ENCODE peak calls at places on chromosomes 11 and 22, in ten cellular contexts. N is RWPE2; O is GM12878; Y is mucosa of descending colon; C is vagina; M is CD8-positive, alpha-beta T cell; K is neural progenitor cell; D is body of pancreas; X is kidney; H is neuronal stem cell. G is an unnamed sample.

GRCh38 chr11:126748097-126748756 is 252.3 kb downstream of the KIRREL3 start:
- DNase-seq in K (no peak), C (no peak), Y (no peak), O (no peak), H (no peak), D (peak; percentile 37), X (no peak), M (no peak), N (no peak), G (no peak)

GRCh38 chr11:58133329-58134076 is 8.2 kb upstream of the OR9I1 start:
- DNase-seq in K (no peak), H (no peak), Y (peak; percentile 4), N (no peak), C (no peak), M (no peak), D (no peak), X (no peak), O (no peak), G (no peak)

GRCh38 chr11:67312187-67313021 is 9.1 kb downstream of the SSH3 start:
- DNase-seq in N (peak; percentile 96), C (peak; percentile 95), X (peak; percentile 73), D (peak; percentile 38), Y (peak; percentile 85), M (peak; percentile 10), O (no peak), K (no peak), H (no peak), G (peak; percentile 33)

GRCh38 chr22:38755155-38755910 is 465 bp downstream of the SUN2 start:
- DNase-seq in N (no peak), D (peak; percentile 97), Y (peak; percentile 91), M (no peak), H (peak; percentile 69), K (peak; percentile 91), X (peak; percentile 99), C (peak; percentile 93), O (no peak), G (peak; percentile 96)

GRCh38 chr11:109426442-109426841 is 4.5 kb downstream of the C11orf87 start:
- DNase-seq in Y (no peak), M (no peak), C (no peak), X (no peak), O (no peak), D (no peak), H (no peak), K (peak; percentile 23), N (no peak), G (no peak)

GRCh38 chr11:102306048-102306575 is 11.2 kb upstream of the BIRC3 start:
- DNase-seq in D (peak; percentile 46), M (no peak), Y (peak; percentile 70), X (peak; percentile 86), K (no peak), C (no peak), N (peak; percentile 97), O (no peak), H (no peak), G (no peak)

GRCh38 chr11:132520199-132520598 is 1012.1 kb downstream of the OPCML start:
- DNase-seq in Y (no peak), N (no peak), D (no peak), M (no peak), X (no peak), H (no peak), O (no peak), K (no peak), C (no peak), G (no peak)

GRCh38 chr11:59206635-59207034 is 6.1 kb downstream of the MPEG1 start:
- DNase-seq in M (no peak), Y (peak; percentile 74), D (peak; percentile 60), O (no peak), K (peak; percentile 66), X (no peak), H (no peak), N (no peak), C (no peak), G (peak; percentile 29)

GRCh38 chr11:44751066-44751465 is 24.3 kb downstream of the TSPAN18 start:
- DNase-seq in N (no peak), C (no peak), K (no peak), D (no peak), X (no peak), O (no peak), Y (no peak), H (no peak), M (no peak), G (no peak)

GRCh38 chr11:6474423-6474792 is 667 bp upstream of the TRIM3 start:
- DNase-seq in H (no peak), X (no peak), N (no peak), D (no peak), C (no peak), Y (no peak), O (no peak), K (no peak), M (no peak), G (no peak)

GRCh38 chr11:116078101-116078561 is 573.9 kb upstream of the CADM1 start:
- DNase-seq in H (peak; percentile 27), D (no peak), X (no peak), Y (no peak), M (no peak), C (no peak), N (no peak), O (no peak), K (peak; percentile 80), G (no peak)

GRCh38 chr22:50528682-50529415 is 963 bp downstream of the TYMP start:
- DNase-seq in O (no peak), Y (peak; percentile 57), D (no peak), H (no peak), M (no peak), K (no peak), X (no peak), N (no peak), C (no peak), G (no peak)

GRCh38 chr22:38462960-38463784 is 4.7 kb upstream of the KDELR3 start:
- DNase-seq in Y (no peak), X (peak; percentile 86), C (no peak), M (no peak), O (no peak), D (peak; percentile 32), H (no peak), N (no peak), K (peak; percentile 80), G (peak; percentile 69)

GRCh38 chr11:119106564-119107537 is at the start of gene C2CD2L:
- DNase-seq in C (no peak), M (peak; percentile 85), D (peak; percentile 93), O (peak; percentile 70), X (peak; percentile 96), K (peak; percentile 95), H (peak; percentile 82), N (peak; percentile 89), Y (peak; percentile 93), G (peak; percentile 93)
- H3K4me1 ChIP-seq in C (peaks cover 52% of the 10 kb centered on the region), M (peaks cover 43% of the 10 kb centered on the region), D (peaks cover 35% of the 10 kb centered on the region), O (peaks cover 23% of the 10 kb centered on the region), X (peaks cover 39% of the 10 kb centered on the region), K (peaks cover 9% of the 10 kb centered on the region), H (peaks cover 12% of the 10 kb centered on the region), N (peaks cover 4% of the 10 kb centered on the region), Y (peaks cover 27% of the 10 kb centered on the region), G (peaks cover 5% of the 10 kb centered on the region)

GRCh38 chr11:47052576-47052975 is 116.0 kb downstream of the CSTPP1 start:
- DNase-seq in K (no peak), D (no peak), H (no peak), M (no peak), O (no peak), N (no peak), Y (no peak), X (no peak), C (no peak), G (no peak)
- H3K4me3 ChIP-seq in K (no peak overlapping the region), D (no peak overlapping the region), H (no peak overlapping the region), M (no peak overlapping the region), O (no peak overlapping the region), N (no peak overlapping the region), Y (no peak overlapping the region), X (no peak overlapping the region), C (no peak overlapping the region), G (no peak overlapping the region)

GRCh38 chr11:119335091-119335654 is 846 bp downstream of the RNF26 start:
- DNase-seq in Y (no peak), N (no peak), K (no peak), C (no peak), D (no peak), M (no peak), H (no peak), O (no peak), X (no peak), G (no peak)

GRCh38 chr11:119335655-119336543 is 1.6 kb downstream of the RNF26 start:
- DNase-seq in X (peak; percentile 73), H (no peak), D (no peak), C (no peak), Y (no peak), K (no peak), N (no peak), M (no peak), O (no peak), G (no peak)

GRCh38 chr11:119337581-119338317 is 2.9 kb downstream of the C1QTNF5 start:
- DNase-seq in M (no peak), Y (peak; percentile 52), H (peak; percentile 83), O (no peak), N (no peak), D (no peak), K (peak; percentile 92), C (no peak), X (peak; percentile 64), G (peak; percentile 48)

GRCh38 chr11:119338318-119338890 is 2.3 kb downstream of the C1QTNF5 start:
- DNase-seq in N (no peak), M (peak; percentile 61), C (no peak), K (peak; percentile 91), D (peak; percentile 68), X (peak; percentile 87), Y (peak; percentile 84), H (peak; percentile 88), O (no peak), G (peak; percentile 85)

DNA sequence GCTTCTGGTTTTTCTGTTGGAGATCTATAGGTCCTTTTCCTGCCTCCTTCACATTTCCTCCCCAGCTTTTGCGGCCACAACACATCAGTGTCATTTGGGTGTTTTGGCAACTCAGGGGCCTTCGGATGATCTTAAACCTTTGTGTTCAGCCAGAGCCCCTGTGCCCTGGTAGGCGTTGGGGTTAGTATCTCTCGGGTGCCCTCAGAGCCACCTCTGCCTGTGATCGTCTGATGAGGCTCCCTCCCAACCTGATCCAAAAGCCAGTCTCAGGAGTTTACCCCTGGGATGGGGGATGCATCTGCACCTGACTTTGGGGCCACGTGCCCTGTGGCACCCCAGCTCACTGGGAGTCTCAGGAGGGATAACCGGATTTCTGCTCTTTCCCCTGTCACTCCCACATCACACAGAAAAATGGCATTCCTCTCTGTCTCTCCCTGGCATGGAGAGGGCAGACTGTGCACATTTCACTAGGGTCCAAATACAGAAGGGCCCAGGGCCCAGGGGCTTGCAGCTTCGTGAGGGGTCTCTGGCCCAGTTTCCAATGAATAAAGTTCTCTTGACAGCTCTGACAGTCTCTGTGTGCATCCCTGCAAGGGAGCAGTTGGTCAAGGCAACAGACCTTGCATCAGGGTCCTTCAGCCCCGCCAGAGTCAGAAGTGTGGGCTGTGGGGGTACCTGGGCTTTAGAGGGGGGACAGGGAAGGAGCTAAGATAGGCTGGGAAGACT is 2.6 kb downstream of the RNF26 start:
- DNase-seq in M (no peak), D (no peak), Y (no peak), H (no peak), C (no peak), N (no peak), X (peak; percentile 30), K (no peak), O (no peak), G (no peak)
- H3K4me1 ChIP-seq in M (peaks cover 27% of the 10 kb centered on the region), D (peaks cover 56% of the 10 kb centered on the region), Y (peaks cover 31% of the 10 kb centered on the region), H (peaks cover 49% of the 10 kb centered on the region), C (peaks cover 58% of the 10 kb centered on the region), N (peaks cover 10% of the 10 kb centered on the region), X (peaks cover 35% of the 10 kb centered on the region), K (peaks cover 70% of the 10 kb centered on the region), O (peaks cover 12% of the 10 kb centered on the region), G (peaks cover 21% of the 10 kb centered on the region)

DNA sequence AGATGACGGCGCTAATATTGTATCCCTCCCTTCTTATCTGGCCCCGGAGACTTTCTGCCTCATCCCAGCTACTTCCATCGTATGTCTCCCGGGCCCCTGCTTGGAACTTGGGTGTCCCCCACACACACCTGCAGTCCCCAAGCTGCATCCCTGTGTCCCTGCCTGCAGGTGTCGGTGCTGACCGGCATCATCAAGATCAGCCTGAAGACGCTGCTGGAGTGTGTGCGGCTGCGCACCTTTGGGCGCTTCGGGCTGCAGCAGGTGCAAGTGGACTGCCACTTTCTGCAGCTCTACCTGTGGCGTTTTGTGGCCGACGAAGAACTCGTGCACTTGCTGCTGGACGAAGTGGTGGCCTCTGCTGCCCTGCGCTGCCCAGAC is 524 bp upstream of the TM7SF2 start:
- DNase-seq in N (no peak), X (no peak), D (no peak), H (no peak), C (no peak), O (no peak), M (no peak), K (no peak), Y (no peak), G (no peak)
- H3K4me3 ChIP-seq in N (no peak overlapping the region), X (no peak overlapping the region), D (no peak overlapping the region), H (peak overlapping the region; percentile 3), C (no peak overlapping the region), O (no peak overlapping the region), M (peak overlapping the region; percentile 84), K (peak overlapping the region; percentile 81), Y (no peak overlapping the region), G (no peak overlapping the region)

G was measured in right cardiac atrium.